ENCODE peak calls at places on chromosomes 3 and 15, in seven cellular contexts. O, M, C, D, L, H and T are unnamed samples.

GRCh38 chr3:128910006-128910405 is 30.6 kb downstream of the ACAD9 start:
- DNase-seq in O (no peak), M (no peak), C (no peak), D (no peak), L (no peak), H (no peak), T (no peak)

GRCh38 chr3:109553573-109554371 is 216.4 kb upstream of the DPPA4 start:
- DNase-seq in O (peak), M (no peak), C (no peak), D (no peak), L (no peak), H (no peak), T (no peak)

GRCh38 chr3:195596648-195597628 is 13.2 kb upstream of the APOD start:
- DNase-seq in O (no peak), M (no peak), C (no peak), D (no peak), L (no peak), H (no peak), T (no peak)

GRCh38 chr15:100703671-100704070 is 101.3 kb downstream of the ASB7 start:
- DNase-seq in O (no peak), M (no peak), C (no peak), D (peak), L (no peak), H (no peak), T (no peak)

GRCh38 chr15:25091421-25092158 is 136.8 kb downstream of the SNRPN start:
- DNase-seq in O (no peak), M (no peak), C (no peak), D (no peak), L (no peak), H (peak), T (no peak)

GRCh38 chr3:149401926-149402310 is 24.5 kb upstream of the TM4SF1 start:
- DNase-seq in O (no peak), M (no peak), C (no peak), D (no peak), L (peak), H (no peak), T (peak)

GRCh38 chr3:95036526-95037021 is 973.7 kb downstream of the NSUN3 start:
- DNase-seq in O (no peak), M (no peak), C (no peak), D (no peak), L (no peak), H (no peak), T (no peak)

GRCh38 chr3:127050733-127051132 is 67.8 kb downstream of the PLXNA1 start:
- DNase-seq in O (no peak), M (no peak), C (no peak), D (no peak), L (no peak), H (no peak), T (no peak)

GRCh38 chr15:39028069-39028468 is 463.5 kb upstream of the RASGRP1 start:
- DNase-seq in O (no peak), M (no peak), C (no peak), D (no peak), L (no peak), H (no peak), T (no peak)

GRCh38 chr15:25054943-25055342 is 100.2 kb downstream of the SNRPN start:
- DNase-seq in O (no peak), M (no peak), C (no peak), D (no peak), L (no peak), H (no peak), T (no peak)

GRCh38 chr3:69203631-69204314 is 81.4 kb upstream of the LMOD3 start:
- DNase-seq in O (no peak), M (no peak), C (no peak), D (no peak), L (no peak), H (no peak), T (peak)

GRCh38 chr3:36312351-36312750 is 68.0 kb upstream of the STAC start:
- DNase-seq in O (no peak), M (no peak), C (peak), D (no peak), L (no peak), H (no peak), T (no peak)

GRCh38 chr15:25664761-25665160 is 198.4 kb downstream of the ATP10A start:
- DNase-seq in O (no peak), M (no peak), C (no peak), D (no peak), L (no peak), H (no peak), T (no peak)

GRCh38 chr3:39541917-39542329 is 74.4 kb downstream of the MOBP start:
- DNase-seq in O (peak), M (peak), C (peak), D (no peak), L (no peak), H (no peak), T (peak)

DNA sequence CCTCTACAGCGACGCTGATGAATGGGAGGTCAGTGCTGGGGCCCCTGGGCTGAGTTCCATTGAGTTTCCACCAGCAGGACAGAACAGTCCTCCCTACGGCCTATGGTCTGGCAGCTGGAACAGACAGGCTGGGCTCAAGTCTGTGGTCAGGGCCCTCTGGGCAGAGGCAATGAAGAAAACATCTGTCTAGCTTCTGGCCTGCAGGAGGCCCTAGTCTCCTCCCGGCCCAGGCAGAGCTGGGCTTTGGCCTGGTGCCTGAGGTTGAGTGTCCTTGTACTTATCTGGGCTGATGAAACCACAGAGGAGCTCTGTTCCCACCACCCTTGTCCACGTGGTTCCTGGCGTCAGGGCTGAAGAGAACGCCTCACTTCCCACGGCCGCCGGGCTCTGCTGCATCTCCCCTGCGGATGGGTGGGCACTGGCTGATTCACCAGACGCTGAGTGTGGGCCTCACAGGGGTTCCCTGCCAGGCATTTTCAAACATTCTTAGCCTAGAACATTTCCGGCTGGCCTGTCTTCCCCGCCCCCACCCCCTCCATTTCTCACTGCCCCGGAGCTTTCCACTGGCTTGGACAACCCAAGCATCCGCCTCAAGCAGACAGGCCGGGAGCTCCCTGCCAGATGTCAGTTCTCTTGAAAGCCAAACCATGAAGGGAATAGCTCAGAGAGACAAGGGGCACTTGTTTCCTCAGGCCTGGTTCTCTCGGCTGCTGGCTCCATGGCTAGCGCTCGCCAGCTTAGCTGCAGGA is 20.3 kb downstream of the PPCDC start:
- DNase-seq in O (no peak), M (peak), C (no peak), D (peak), L (peak), H (no peak), T (no peak)
- TF ChIP-seq JUND in O (no peak), M (peak), C (no peak), D (no peak), L (no peak), H (no peak), T (no peak)

GRCh38 chr3:132723024-132723462 is 834 bp upstream of the NPHP3 start:
- DNase-seq in O (no peak), M (no peak), C (no peak), D (no peak), L (no peak), H (no peak), T (peak)

GRCh38 chr3:132722165-132723023 is at the start of gene NPHP3:
- DNase-seq in O (peak), M (peak), C (peak), D (peak), L (peak), H (peak), T (peak)

GRCh38 chr3:132730891-132731580 is 8.8 kb upstream of the NPHP3 start:
- DNase-seq in O (no peak), M (peak), C (peak), D (no peak), L (peak), H (no peak), T (peak)

GRCh38 chr3:132723551-132723950 is 1.3 kb upstream of the NPHP3 start:
- DNase-seq in O (no peak), M (no peak), C (no peak), D (no peak), L (no peak), H (no peak), T (no peak)

DNA sequence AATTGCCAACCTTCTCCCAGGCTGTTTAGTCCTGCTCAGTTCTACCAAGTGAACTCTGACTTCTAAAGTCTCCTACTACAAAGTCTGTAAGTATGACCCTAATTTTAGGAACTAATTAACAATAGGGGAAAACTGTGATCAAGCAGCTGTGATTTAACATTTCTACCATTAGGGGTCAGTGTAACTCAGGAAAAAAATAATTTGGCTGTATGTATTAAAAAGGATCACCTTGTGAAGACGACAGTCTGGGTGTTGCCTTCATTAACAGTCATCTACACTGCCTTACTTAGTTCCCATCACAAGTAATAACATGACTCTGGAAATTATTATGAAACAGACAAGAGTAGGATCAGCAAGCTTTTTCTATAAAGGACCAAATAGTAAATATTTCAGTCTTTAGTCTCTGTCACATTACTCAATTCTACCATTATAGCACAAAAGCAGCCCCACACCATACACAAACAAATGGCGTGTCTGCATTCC is 4.2 kb upstream of the NPHP3 start:
- DNase-seq in O (no peak), M (peak), C (peak), D (no peak), L (peak), H (no peak), T (peak)
- TF ChIP-seq JUND in O (no peak), M (no peak), C (no peak), D (no peak), L (no peak), H (no peak), T (no peak)

GRCh38 chr15:62503451-62503850 is 338.4 kb upstream of the C2CD4B start:
- DNase-seq in O (no peak), M (no peak), C (no peak), D (no peak), L (no peak), H (no peak), T (no peak)

GRCh38 chr15:62505761-62506160 is 340.7 kb upstream of the C2CD4B start:
- DNase-seq in O (no peak), M (no peak), C (no peak), D (no peak), L (no peak), H (no peak), T (no peak)

GRCh38 chr15:62498711-62499110 is 333.6 kb upstream of the C2CD4B start:
- DNase-seq in O (no peak), M (no peak), C (no peak), D (no peak), L (peak), H (no peak), T (no peak)

GRCh38 chr15:62500325-62500724 is 335.2 kb upstream of the C2CD4B start:
- DNase-seq in O (no peak), M (no peak), C (no peak), D (no peak), L (peak), H (no peak), T (no peak)

DNA sequence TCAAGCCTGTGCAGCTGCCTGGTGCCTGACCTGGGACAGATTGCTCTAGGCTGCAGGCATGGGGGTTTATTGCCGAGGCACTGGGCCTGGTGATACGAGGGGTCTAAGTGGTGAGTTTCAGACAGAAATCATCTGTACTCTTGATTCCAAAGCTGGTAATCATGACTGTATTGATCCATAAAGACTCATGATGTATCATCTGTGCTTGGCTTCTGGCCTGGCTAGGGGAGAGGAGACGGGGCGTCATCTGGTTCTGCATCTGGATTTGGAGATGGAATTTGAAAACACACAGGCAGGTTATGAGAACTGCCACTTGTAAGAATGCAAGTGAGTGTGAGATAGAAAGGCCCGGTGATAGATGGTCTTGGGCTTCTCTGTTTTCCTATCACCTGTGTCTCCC is 337.4 kb upstream of the C2CD4B start:
- DNase-seq in O (no peak), M (no peak), C (no peak), D (no peak), L (no peak), H (no peak), T (no peak)
- TF ChIP-seq JUND in O (no peak), M (no peak), C (no peak), D (no peak), L (no peak), H (no peak), T (no peak)

DNA sequence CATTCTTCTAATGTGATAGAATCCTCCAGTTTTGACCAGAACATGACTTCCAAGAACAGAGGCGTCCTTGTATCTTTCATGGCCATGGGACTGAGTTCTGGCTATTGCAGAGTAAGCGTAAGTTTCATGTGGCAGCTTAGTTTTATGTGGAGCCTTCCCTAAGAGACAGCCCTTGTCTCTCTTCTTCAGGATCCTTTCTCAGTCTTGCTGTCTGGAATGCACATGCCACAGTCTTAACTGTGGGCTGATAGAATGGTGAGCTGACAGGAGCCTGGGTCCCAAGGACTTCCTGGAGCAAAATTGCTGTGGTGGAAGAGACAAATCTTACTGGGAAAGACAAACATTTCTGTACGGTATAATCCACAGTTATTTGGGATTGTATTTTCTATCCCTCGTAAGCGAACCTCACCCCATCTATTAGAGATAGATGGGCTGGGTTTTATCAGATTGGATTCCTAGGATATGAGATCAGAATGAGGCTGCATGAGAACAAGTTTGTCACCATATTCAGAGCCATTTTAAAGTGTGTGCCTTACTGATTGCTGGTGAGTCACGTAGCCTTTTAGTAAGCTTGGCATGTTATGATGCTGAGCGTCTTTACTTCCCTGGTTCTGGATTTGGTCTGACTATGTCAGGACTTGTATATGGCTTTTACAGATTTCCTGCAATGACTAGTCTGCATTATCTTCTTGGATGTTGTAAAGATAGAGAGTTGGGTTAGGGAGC is 32.8 kb downstream of the CDIN1 start:
- DNase-seq in O (peak), M (no peak), C (no peak), D (no peak), L (no peak), H (no peak), T (no peak)
- TF ChIP-seq JUND in O (no peak), M (no peak), C (peak), D (no peak), L (no peak), H (no peak), T (no peak)

GRCh38 chr3:120094776-120095225 is 554 bp upstream of the GSK3B start:
- DNase-seq in O (no peak), M (peak), C (peak), D (peak), L (peak), H (no peak), T (peak)

GRCh38 chr3:120092444-120092843 is 1.8 kb downstream of the GSK3B start:
- DNase-seq in O (no peak), M (no peak), C (no peak), D (no peak), L (no peak), H (no peak), T (no peak)

GRCh38 chr3:120093119-120093922 is 926 bp downstream of the GSK3B start:
- DNase-seq in O (peak), M (no peak), C (no peak), D (no peak), L (no peak), H (no peak), T (peak)

GRCh38 chr3:120095226-120096165 is 1.2 kb upstream of the GSK3B start:
- DNase-seq in O (peak), M (peak), C (peak), D (peak), L (peak), H (peak), T (peak)

DNA sequence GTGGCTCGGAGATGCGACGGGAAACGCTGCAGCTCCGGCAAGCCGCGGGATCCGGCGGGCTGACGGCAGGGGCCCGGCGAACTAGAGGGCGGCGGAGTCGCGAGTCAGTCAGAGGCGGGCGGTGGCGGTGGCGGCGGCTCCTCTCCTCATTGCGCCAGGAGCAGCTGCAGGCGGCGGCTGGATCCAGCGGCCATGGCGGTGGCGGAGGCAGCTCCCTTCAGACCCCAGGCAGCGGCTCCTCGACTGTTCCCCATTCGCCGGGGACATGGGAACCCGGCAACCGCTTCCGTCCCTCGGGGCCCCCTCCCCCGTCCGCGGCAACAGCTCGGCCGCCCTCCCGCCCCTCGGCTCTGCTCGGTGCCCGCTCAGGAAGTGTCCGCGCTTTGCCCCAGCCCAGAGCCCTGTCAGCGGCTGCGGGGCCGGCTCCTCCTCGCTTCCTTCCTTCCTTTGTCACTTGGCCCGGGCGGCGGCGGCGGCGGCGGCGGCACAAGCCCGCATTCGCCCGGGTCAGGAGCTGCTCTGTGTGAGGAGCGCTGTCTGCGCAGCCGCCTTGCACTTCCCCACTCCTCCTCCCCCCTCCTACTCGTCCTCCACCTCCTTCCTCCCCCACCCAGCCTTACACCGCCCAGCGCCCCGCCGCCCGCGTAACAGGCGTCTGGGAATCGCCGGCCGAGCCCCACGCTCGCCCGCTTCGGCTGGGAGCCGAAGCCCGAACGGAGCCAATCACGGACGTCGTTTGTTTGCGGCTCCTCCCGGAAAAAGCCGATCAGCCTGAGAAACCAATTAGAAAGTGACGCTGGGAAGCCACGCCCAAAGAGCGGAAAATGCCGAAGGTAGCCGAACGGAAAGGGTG is at the start of gene GSK3B:
- DNase-seq in O (peak), M (peak), C (peak), D (no peak), L (peak), H (peak), T (peak)
- TF ChIP-seq JUND in O (no peak), M (no peak), C (no peak), D (no peak), L (no peak), H (no peak), T (no peak)

GRCh38 chr3:59101091-59101738 is 51.4 kb upstream of the CFAP20DC start:
- DNase-seq in O (no peak), M (no peak), C (peak), D (no peak), L (no peak), H (no peak), T (no peak)
- TF ChIP-seq JUND in O (no peak), M (no peak), C (peak), D (no peak), L (no peak), H (no peak), T (no peak)

DNA sequence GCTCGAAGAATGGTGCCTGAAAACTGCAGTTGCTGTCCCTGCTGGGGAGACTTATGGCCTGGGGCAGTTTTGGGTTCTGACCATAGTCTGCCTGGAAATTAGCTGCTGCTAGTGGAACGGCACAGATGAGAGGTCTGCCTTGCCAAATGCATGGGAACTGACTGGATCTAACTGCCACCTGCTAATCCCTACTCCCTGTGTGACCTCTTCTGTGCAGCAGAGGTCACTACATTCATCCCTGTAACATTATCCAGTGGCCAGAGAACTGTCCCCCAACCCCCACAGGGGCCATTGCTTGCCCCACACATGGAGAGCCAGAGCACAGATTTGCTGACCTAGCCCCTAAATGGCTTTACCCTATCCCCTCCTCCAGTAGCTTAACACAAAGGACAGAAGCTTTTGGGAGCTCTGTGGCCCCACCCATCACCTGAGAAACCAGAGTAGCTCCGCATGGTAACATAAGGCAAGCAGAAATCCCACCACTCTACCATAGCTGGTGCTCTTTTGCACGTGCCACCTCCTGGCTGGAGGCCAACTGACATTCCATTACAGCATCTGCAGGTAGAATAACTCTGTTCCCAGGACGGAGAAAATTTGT is 840.0 kb downstream of the EPHA3 start:
- DNase-seq in O (no peak), M (no peak), C (no peak), D (no peak), L (no peak), H (no peak), T (peak)
- TF ChIP-seq JUND in O (no peak), M (no peak), C (no peak), D (no peak), L (no peak), H (no peak), T (no peak)